ENCODE peak calls at places on chromosome 19, in six cellular contexts. O is stimulated activated CD8-positive, alpha-beta memory T cell treated with anti-CD3 and anti-CD28 coated beads, Interleukin-2, amount 100 ng/mL, for 48 hours; W is foreskin fibroblast; E is stomach; M is activated effector memory CD4-positive, alpha-beta T cell treated with Interleukin-2 at 50 U/mL for 16 hours; Z is midbrain. K is an unnamed sample.

GRCh38 chr19:10817291-10818038 is 18.5 kb downstream of the TMED1 start:
- DNase-seq in O (no peak), W (peak), E (peak), M (no peak), Z (no peak), K (peak)

GRCh38 chr19:50324331-50324730 is 4.8 kb downstream of the KCNC3 start:
- DNase-seq in O (no peak), W (no peak), E (no peak), M (no peak), Z (no peak), K (no peak)

GRCh38 chr19:10010247-10010691 is at the start of gene COL5A3:
- DNase-seq in O (no peak), W (peak), E (peak), M (no peak), Z (no peak), K (peak)

GRCh38 chr19:51394045-51394836 is 3.9 kb upstream of the C19orf84 start:
- DNase-seq in O (peak), W (peak), E (peak), M (peak), Z (peak), K (peak)

GRCh38 chr19:10009269-10009665 is 1.0 kb downstream of the COL5A3 start:
- DNase-seq in O (peak), W (peak), E (peak), M (peak), Z (peak), K (peak)

GRCh38 chr19:50462970-50463369 is 13.3 kb upstream of the EMC10 start:
- DNase-seq in O (no peak), W (no peak), E (no peak), M (no peak), Z (no peak), K (no peak)

GRCh38 chr19:16074488-16075365 is 1.6 kb upstream of the TPM4 start:
- DNase-seq in O (no peak), W (no peak), E (no peak), M (no peak), Z (no peak), K (no peak)

GRCh38 chr19:35744688-35745327 is 410 bp downstream of the U2AF1L4 start:
- DNase-seq in O (peak), W (peak), E (peak), M (peak), Z (peak), K (peak)

GRCh38 chr19:4586691-4587090 is 27.2 kb upstream of the SEMA6B start:
- DNase-seq in O (no peak), W (no peak), E (no peak), M (no peak), Z (no peak), K (no peak)

GRCh38 chr19:750640-751423 is at the start of gene MISP:
- DNase-seq in O (no peak), W (no peak), E (peak), M (no peak), Z (no peak), K (no peak)

GRCh38 chr19:56080669-56081401 is 40.3 kb downstream of the ZNF787 start:
- DNase-seq in O (peak), W (peak), E (peak), M (peak), Z (peak), K (peak)

GRCh38 chr19:58196911-58197616 is 14.2 kb downstream of the ZNF274 start:
- DNase-seq in O (no peak), W (no peak), E (no peak), M (no peak), Z (no peak), K (no peak)

GRCh38 chr19:30322641-30323320 is 49.4 kb upstream of the ZNF536 start:
- DNase-seq in O (no peak), W (no peak), E (peak), M (no peak), Z (no peak), K (no peak)

GRCh38 chr19:28377077-28377476 is 835.9 kb downstream of the UQCRFS1 start:
- DNase-seq in O (no peak), W (no peak), E (no peak), M (no peak), Z (no peak), K (no peak)

GRCh38 chr19:38210458-38210987 is 13.5 kb downstream of the DPF1 start:
- DNase-seq in O (no peak), W (no peak), E (no peak), M (no peak), Z (peak), K (peak)

GRCh38 chr19:54162241-54162805 is 2.8 kb upstream of the LENG1 start:
- DNase-seq in O (peak), W (peak), E (peak), M (peak), Z (peak), K (peak)

GRCh38 chr19:6161271-6161850 is 25.9 kb downstream of the ACSBG2 start:
- DNase-seq in O (peak), W (no peak), E (no peak), M (peak), Z (no peak), K (no peak)

GRCh38 chr19:47595937-47596336 is 13.0 kb upstream of the BICRA start:
- DNase-seq in O (no peak), W (no peak), E (no peak), M (no peak), Z (no peak), K (no peak)

GRCh38 chr19:55355213-55355821 is 798 bp upstream of the COX6B2 start:
- DNase-seq in O (no peak), W (no peak), E (no peak), M (no peak), Z (no peak), K (peak)

GRCh38 chr19:23716792-23717191 is 29.8 kb upstream of the ZNF675 start:
- DNase-seq in O (no peak), W (no peak), E (no peak), M (no peak), Z (no peak), K (no peak)